ENCODE peak calls at places on chromosomes 1 and 21, in five cellular contexts. N is K562, J is GM23338, O is HepG2, X is GM12878. Z is an unnamed sample.

GRCh38 chr1:155970531-155971167 is 7.7 kb downstream of the ARHGEF2 start:
- DNase-seq in N (peak), J (peak), O (no peak), X (no peak), Z (no peak)

GRCh38 chr1:231919900-231920299 is 293.3 kb downstream of the DISC1 start:
- DNase-seq in N (no peak), J (peak), O (no peak), X (no peak), Z (no peak)

GRCh38 chr1:97243973-97244560 is 522.5 kb downstream of the PTBP2 start:
- DNase-seq in N (no peak), J (peak), O (no peak), X (no peak), Z (no peak)

GRCh38 chr1:46489638-46490602 is at the start of gene DMBX1:
- DNase-seq in N (peak), J (peak), O (no peak), X (no peak), Z (peak)

GRCh38 chr21:26756491-26757159 is 88.6 kb downstream of the ADAMTS1 start:
- DNase-seq in N (no peak), J (no peak), O (no peak), X (no peak), Z (no peak)

GRCh38 chr1:11525516-11525915 is 46.6 kb downstream of the DISP3 start:
- DNase-seq in N (no peak), J (no peak), O (no peak), X (no peak), Z (peak)

GRCh38 chr1:9600861-9601834 is 12.4 kb downstream of the TMEM201 start:
- DNase-seq in N (no peak), J (no peak), O (no peak), X (no peak), Z (no peak)

GRCh38 chr1:119816407-119816806 is 5.1 kb upstream of the REG4 start:
- DNase-seq in N (peak), J (no peak), O (peak), X (no peak), Z (no peak)

GRCh38 chr1:248810727-248811513 is 14.8 kb downstream of the SH3BP5L start:
- DNase-seq in N (no peak), J (no peak), O (no peak), X (no peak), Z (no peak)

GRCh38 chr1:44212355-44213221 is 683 bp upstream of the DMAP1 start:
- DNase-seq in N (no peak), J (no peak), O (no peak), X (peak), Z (no peak)

DNA sequence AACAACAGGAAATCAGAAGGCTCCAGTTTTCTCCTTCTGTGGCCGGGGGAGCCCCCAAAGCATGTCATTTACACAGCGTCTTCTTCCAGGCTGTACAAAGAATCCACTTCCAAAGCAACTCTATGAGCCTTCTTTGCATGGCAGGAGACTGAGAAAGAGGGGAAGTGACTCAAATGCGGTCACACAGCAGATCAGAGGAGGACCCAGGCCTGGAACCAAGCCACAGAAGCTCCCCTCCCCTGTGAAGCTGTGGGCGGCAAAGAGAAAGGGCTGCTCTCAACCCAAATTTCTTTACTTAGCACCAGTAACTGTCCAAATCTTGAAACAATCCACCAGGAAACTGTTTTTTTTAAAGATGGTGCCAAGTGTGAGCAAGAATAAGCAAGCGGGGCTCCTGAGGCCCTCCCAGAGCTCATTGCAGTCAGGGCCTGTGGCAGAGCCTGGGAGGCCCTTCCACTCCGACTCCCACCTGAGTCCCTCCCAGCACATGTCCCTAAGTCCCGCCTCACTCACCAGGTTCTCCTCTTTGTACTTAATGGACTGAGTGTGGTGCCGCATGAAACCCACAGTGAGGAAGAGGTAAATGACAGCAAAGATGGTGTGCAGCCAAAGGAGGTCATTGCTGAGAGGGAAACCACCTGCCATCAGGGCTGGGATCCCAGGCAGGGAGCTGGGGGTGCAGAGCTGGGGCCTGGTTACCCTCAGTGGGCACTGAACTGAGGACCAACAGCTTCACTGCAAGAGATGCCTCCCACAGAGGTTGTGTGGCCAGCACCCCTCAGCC is 15.9 kb downstream of the TMEM63A start:
- DNase-seq in N (no peak), J (no peak), O (no peak), X (no peak), Z (no peak)
- TF ChIP-seq CREB1 in N (no peak), J (no peak), O (no peak), X (no peak), Z (no peak)

GRCh38 chr1:168893359-168893791 is 164.4 kb upstream of the DPT start:
- DNase-seq in N (no peak), J (no peak), O (no peak), X (no peak), Z (no peak)

GRCh38 chr1:168888418-168888817 is 159.4 kb upstream of the DPT start:
- DNase-seq in N (no peak), J (no peak), O (no peak), X (no peak), Z (no peak)

GRCh38 chr1:168892945-168893344 is 163.9 kb upstream of the DPT start:
- DNase-seq in N (no peak), J (no peak), O (no peak), X (no peak), Z (no peak)

GRCh38 chr1:168887381-168887780 is 158.4 kb upstream of the DPT start:
- DNase-seq in N (no peak), J (no peak), O (no peak), X (no peak), Z (no peak)
- TF ChIP-seq CREB1 in N (no peak), J (no peak), O (no peak), X (no peak), Z (no peak)

GRCh38 chr1:37485902-37486679 is 11.7 kb downstream of the ZC3H12A start:
- DNase-seq in N (no peak), J (no peak), O (no peak), X (no peak), Z (no peak)
- TF ChIP-seq CREB1 in N (no peak), J (no peak), O (no peak), X (no peak), Z (no peak)

DNA sequence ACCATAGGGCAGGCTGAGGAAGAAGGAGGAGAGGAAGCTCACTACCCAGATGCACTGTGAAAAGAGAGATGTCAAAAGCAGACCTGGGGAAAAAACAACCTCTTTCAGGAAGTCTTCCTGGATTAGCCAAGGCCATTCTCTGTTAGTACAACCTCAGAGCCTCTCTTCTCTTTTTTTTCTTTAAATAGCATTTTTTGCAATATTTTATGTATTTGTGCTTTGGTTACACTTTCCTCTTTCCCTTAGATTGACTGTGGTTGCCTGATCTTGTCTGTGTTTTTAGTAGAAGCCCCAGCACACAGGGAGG is 18.9 kb downstream of the SLC26A9 start:
- DNase-seq in N (no peak), J (no peak), O (no peak), X (no peak), Z (no peak)
- TF ChIP-seq CREB1 in N (no peak), J (no peak), O (no peak), X (no peak), Z (no peak)

GRCh38 chr1:247209306-247209900 is 37.6 kb upstream of the ZNF124 start:
- DNase-seq in N (peak), J (peak), O (no peak), X (no peak), Z (no peak)
- TF ChIP-seq CREB1 in N (no peak), J (no peak), O (no peak), X (no peak), Z (no peak)

GRCh38 chr1:193211539-193211938 is 25.1 kb upstream of the B3GALT2 start:
- DNase-seq in N (no peak), J (no peak), O (peak), X (peak), Z (no peak)
- TF ChIP-seq CREB1 in N (no peak), J (no peak), O (no peak), X (no peak), Z (no peak)

GRCh38 chr1:220775238-220775853 is 11.4 kb upstream of the MTARC1 start:
- DNase-seq in N (peak), J (peak), O (peak), X (no peak), Z (peak)
- TF ChIP-seq CREB1 in N (no peak), J (no peak), O (no peak), X (no peak), Z (no peak)